ENCODE peak calls at places on chromosomes 16 and 17, in five cellular contexts. P is T47D, L is SHP77 treated with DMSO at 0.1 percent for 48 hours, F is upper lobe of right lung, Q is GM12891. A is an unnamed sample.

GRCh38 chr17:57255182-57255775 is 1.0 kb upstream of the MSI2 start:
- DNase-seq in P (no peak), L (no peak), F (no peak), Q (no peak), A (no peak)

GRCh38 chr17:83183951-83184506 is 104.6 kb downstream of the METRNL start:
- DNase-seq in P (no peak), L (no peak), F (no peak), Q (no peak), A (no peak)

GRCh38 chr16:11418506-11418905 is 73.2 kb downstream of the RMI2 start:
- DNase-seq in P (no peak), L (no peak), F (no peak), Q (no peak), A (no peak)

GRCh38 chr16:84271866-84272265 is 22.8 kb upstream of the WFDC1 start:
- DNase-seq in P (no peak), L (no peak), F (no peak), Q (no peak), A (no peak)

GRCh38 chr16:85842435-85842834 is 42.9 kb downstream of the COX4I1 start:
- DNase-seq in P (no peak), L (no peak), F (no peak), Q (no peak), A (no peak)

GRCh38 chr17:40069751-40070643 is 7.2 kb downstream of the THRA start:
- DNase-seq in P (peak), L (peak), F (no peak), Q (no peak), A (peak)

GRCh38 chr16:57637424-57637823 is 9.0 kb downstream of the ADGRG1 start:
- DNase-seq in P (no peak), L (no peak), F (no peak), Q (no peak), A (no peak)

GRCh38 chr16:84446596-84447392 is 57.7 kb downstream of the MEAK7 start:
- DNase-seq in P (no peak), L (no peak), F (peak), Q (no peak), A (no peak)

GRCh38 chr17:40307691-40308289 is 1.2 kb upstream of the RARA start:
- DNase-seq in P (peak), L (no peak), F (no peak), Q (no peak), A (no peak)

GRCh38 chr17:75289832-75290337 is 652 bp upstream of the SLC25A19 start:
- DNase-seq in P (peak), L (peak), F (peak), Q (no peak), A (no peak)

A was measured in NCI-H526.